ENCODE peak calls at places on chromosomes 16 and 17, in four cellular contexts. N is right lobe of liver; A is left ventricle myocardium inferior; C is CD4-positive, alpha-beta T cell. V is an unnamed sample.

GRCh38 chr17:33416131-33416530 is 123.0 kb upstream of the ASIC2 start:
- DNase-seq in N (no peak), A (no peak), C (no peak), V (no peak)

GRCh38 chr16:66932076-66932475 is 2.1 kb downstream of the CIAO2B start:
- DNase-seq in N (no peak), A (no peak), C (no peak), V (no peak)

GRCh38 chr17:44444735-44445105 is 55.3 kb upstream of the ITGA2B start:
- DNase-seq in N (no peak), A (no peak), C (no peak), V (no peak)

GRCh38 chr17:78822552-78822951 is 18.1 kb downstream of the USP36 start:
- DNase-seq in N (peak), A (no peak), C (no peak), V (no peak)

GRCh38 chr16:27461483-27462171 is 59.7 kb downstream of the IL21R start:
- DNase-seq in N (no peak), A (no peak), C (no peak), V (no peak)

GRCh38 chr17:61129876-61130275 is 269.8 kb upstream of the TBX2 start:
- DNase-seq in N (no peak), A (no peak), C (no peak), V (no peak)

GRCh38 chr16:82649766-82650165 is 23.0 kb downstream of the CDH13 start:
- DNase-seq in N (no peak), A (no peak), C (no peak), V (no peak)

GRCh38 chr17:18981642-18982424 is 22.7 kb downstream of the FAM83G start:
- DNase-seq in N (peak), A (no peak), C (no peak), V (no peak)

GRCh38 chr17:47935961-47936360 is 5.4 kb upstream of the PNPO start:
- DNase-seq in N (no peak), A (no peak), C (no peak), V (no peak)

GRCh38 chr16:68079616-68080344 is 5.4 kb upstream of the NFATC3 start:
- DNase-seq in N (peak), A (peak), C (peak), V (no peak)

GRCh38 chr17:47872651-47873161 is 21.7 kb upstream of the SP6 start:
- DNase-seq in N (peak), A (no peak), C (no peak), V (no peak)

GRCh38 chr16:85266857-85267256 is 154.6 kb upstream of the CIBAR2 start:
- DNase-seq in N (no peak), A (no peak), C (no peak), V (no peak)

GRCh38 chr17:40310882-40311391 is 2.0 kb downstream of the RARA start:
- DNase-seq in N (peak), A (peak), C (no peak), V (no peak)

GRCh38 chr17:63249256-63250006 is 196.7 kb downstream of the CYB561 start:
- DNase-seq in N (no peak), A (no peak), C (no peak), V (no peak)

GRCh38 chr16:51248217-51248616 is 97.1 kb upstream of the SALL1 start:
- DNase-seq in N (no peak), A (no peak), C (no peak), V (no peak)

GRCh38 chr16:82834156-82834758 is 207.5 kb downstream of the CDH13 start:
- DNase-seq in N (no peak), A (no peak), C (no peak), V (no peak)

GRCh38 chr16:86497551-86498021 is 12.7 kb upstream of the FOXF1 start:
- DNase-seq in N (no peak), A (no peak), C (no peak), V (no peak)

GRCh38 chr17:68682913-68683312 is 81.7 kb upstream of the FAM20A start:
- DNase-seq in N (no peak), A (no peak), C (no peak), V (no peak)

GRCh38 chr16:31071861-31072260 is 2.2 kb downstream of the ZNF668 start:
- DNase-seq in N (no peak), A (no peak), C (no peak), V (no peak)

GRCh38 chr16:76535-77272 is 1.3 kb upstream of the MPG start:
- DNase-seq in N (no peak), A (peak), C (no peak), V (no peak)

GRCh38 chr16:27228621-27229501 is 25.5 kb downstream of the KDM8 start:
- DNase-seq in N (peak), A (peak), C (no peak), V (no peak)

GRCh38 chr17:45160505-45161287 is 979 bp upstream of the HEXIM2 start:
- DNase-seq in N (peak), A (peak), C (peak), V (no peak)

GRCh38 chr16:25838724-25839186 is 147.0 kb downstream of the HS3ST4 start:
- DNase-seq in N (no peak), A (no peak), C (peak), V (no peak)

DNA sequence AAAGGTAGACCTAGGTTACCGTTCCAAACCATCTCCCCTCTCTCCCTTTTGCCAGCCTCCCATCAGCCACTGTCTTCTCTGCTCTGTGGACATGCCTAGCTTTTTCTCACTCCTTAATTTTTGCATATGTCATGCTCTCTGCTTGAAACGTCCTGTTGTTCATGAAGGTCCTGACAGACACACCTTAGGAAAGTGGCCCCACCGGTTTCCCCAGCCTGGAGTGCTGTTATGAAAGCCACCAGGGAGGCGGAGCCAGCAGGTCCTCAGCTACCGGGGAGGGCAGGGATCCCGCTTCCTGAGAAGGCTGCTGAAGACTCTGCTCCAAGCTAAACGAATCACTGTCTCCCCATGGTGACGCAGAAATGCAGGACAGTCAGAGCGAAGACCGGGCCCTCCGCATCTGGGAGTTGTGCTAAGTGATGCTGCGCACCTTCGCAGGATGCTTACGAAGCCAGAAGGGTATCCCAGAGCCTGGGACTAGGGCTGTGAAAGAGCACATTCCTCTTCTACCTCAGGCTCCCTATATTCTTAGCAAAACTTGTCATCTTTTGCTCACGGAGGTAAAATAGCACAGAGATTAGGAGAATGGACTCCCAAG is 2.3 kb upstream of the SLC16A11 start:
- DNase-seq in N (no peak), A (no peak), C (peak), V (no peak)
- TF ChIP-seq CTCF in N (no peak), A (no peak), C (no peak), V (peak)

DNA sequence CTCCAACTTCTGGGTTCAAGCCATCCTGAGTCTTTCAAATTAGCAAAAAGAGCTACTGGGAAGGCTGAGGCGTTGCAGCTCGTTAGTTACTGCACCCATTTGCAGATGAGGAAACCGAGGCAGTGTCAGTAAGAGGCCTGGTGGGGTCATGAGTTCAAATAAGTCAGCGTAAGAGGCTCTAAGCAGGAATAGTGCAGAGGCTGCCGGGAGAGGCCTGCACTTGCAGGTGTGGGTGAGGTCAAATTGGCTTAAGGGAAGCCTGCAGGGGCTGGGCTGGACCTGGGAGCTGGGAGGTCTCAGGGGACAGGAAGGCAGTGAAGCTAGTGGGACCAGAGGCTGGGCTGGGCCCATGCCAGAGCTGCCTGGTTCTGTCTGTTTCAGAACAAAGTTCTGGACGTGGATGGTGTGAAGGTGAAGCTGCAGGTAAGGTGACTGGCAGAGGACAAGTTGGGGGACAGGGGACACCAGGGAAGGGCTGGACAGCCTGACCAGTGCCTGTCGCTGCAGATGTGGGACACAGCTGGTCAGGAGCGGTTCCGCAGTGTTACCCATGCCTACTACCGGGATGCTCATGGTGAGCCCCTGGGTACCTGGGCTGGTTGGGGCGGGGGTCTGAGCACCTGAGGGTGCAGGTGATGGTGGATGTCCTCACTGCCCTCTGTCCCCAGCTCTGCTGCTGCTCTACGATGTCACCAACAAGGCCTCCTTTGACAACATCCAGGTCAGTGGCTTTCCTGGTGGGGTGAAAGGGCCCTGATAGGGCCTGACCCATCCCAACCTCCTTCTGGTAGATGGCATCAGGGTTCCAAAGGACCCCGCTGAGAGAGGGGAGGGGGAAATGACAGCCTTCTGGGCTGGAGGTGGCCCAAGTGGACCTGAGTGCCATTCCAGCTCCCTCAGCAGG is 3.0 kb downstream of the RAB26 start:
- DNase-seq in N (peak), A (no peak), C (no peak), V (no peak)
- H3K27ac ChIP-seq in N (no peak), A (peak), C (no peak), V (peak)

GRCh38 chr17:76179496-76180467 is 38.7 kb upstream of the FOXJ1 start:
- DNase-seq in N (no peak), A (no peak), C (peak), V (no peak)
- TF ChIP-seq CTCF in N (no peak), A (no peak), C (peak), V (no peak)

DNA sequence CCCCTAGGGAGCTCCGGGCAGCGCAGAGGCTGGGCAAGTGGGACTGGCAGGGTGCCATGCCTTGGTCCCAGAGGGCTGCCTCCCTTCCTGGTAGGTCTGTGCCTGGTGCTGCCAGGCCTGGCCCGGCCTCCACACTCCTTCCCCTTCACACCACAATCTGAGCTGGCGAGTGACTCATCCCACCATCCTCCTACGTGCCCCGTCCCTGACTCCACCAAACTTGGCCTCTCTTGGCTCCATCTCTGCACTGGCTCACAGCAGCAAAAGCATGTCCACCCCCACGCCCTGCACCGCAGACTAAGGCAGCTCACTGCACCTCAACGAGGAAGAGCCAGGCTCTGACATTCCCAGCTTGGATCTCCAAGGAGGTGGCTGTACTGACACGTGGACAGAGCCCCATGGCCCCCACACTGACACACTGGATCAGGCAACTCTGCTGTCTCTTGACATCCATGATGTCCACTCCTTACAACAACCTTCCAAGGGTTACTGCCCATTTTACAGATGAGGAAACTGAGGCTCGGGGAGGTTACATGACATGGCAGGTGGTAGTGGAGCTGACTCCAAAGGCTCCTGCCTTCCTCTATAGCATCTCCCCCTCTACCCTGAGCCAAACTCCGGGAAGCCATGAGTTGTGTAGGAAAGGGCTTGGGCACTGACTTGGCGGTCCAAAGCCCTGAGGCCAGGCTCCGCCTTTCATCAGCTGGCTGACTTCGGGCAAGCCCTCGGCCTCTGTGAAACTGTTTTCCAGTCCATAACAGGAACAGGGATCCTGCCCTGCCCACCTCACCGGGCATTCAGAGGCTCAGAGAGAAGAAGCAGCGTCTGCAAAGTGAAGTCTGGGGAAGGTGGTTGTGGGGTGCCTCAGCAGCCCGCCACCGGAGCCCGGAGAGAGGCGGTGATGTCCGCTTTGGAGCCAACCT is 20.1 kb upstream of the KRT19 start:
- DNase-seq in N (no peak), A (no peak), C (no peak), V (no peak)
- H3K27ac ChIP-seq in N (no peak), A (no peak), C (no peak), V (peak)

GRCh38 chr16:4336701-4337539 is 14.2 kb downstream of the PAM16 start:
- DNase-seq in N (peak), A (no peak), C (no peak), V (no peak)
- TF ChIP-seq CTCF in N (no peak), A (no peak), C (no peak), V (no peak)

GRCh38 chr17:37831492-37831891 is 86.6 kb upstream of the HNF1B start:
- DNase-seq in N (no peak), A (no peak), C (no peak), V (no peak)

GRCh38 chr17:37828313-37829124 is 83.7 kb upstream of the HNF1B start:
- DNase-seq in N (no peak), A (no peak), C (no peak), V (no peak)

GRCh38 chr17:37829446-37830142 is 84.7 kb upstream of the HNF1B start:
- DNase-seq in N (no peak), A (no peak), C (no peak), V (no peak)

GRCh38 chr17:37827905-37828304 is 83.0 kb upstream of the HNF1B start:
- DNase-seq in N (no peak), A (no peak), C (no peak), V (no peak)

GRCh38 chr17:37830151-37830993 is 85.5 kb upstream of the HNF1B start:
- DNase-seq in N (no peak), A (no peak), C (no peak), V (no peak)
- H3K27ac ChIP-seq in N (no peak), A (no peak), C (no peak), V (no peak)